ENCODE peak calls at places on chromosomes 12 and 14, in four cellular contexts. C is right cardiac atrium, H is IMR-90, O is GM12865. P is an unnamed sample.

GRCh38 chr14:88499225-88499624 is 55.6 kb downstream of the PTPN21 start:
- DNase-seq in O (no peak), C (no peak), H (no peak), P (no peak)

GRCh38 chr12:91422107-91422506 is 239.5 kb upstream of the DCN start:
- DNase-seq in O (no peak), C (no peak), H (no peak), P (no peak)

GRCh38 chr12:132952371-132953162 is 3.5 kb downstream of the ZNF605 start:
- DNase-seq in C (no peak), H (no peak), O (no peak), P (no peak)

GRCh38 chr12:110038741-110039084 is 9.6 kb downstream of the C12orf76 start:
- DNase-seq in C (no peak), H (no peak), O (no peak), P (no peak)

GRCh38 chr12:32134144-32134888 is 27.7 kb downstream of the BICD1 start:
- DNase-seq in O (peak), C (no peak), H (peak), P (peak)

GRCh38 chr14:21382886-21383847 is 652 bp downstream of the SUPT16H start:
- DNase-seq in H (peak), C (peak), O (peak), P (peak)

GRCh38 chr12:94046626-94047410 is 101.6 kb upstream of the PLXNC1 start:
- DNase-seq in O (peak), C (no peak), H (no peak), P (peak)

GRCh38 chr12:72323881-72324280 is 51.7 kb downstream of the TRHDE start:
- DNase-seq in C (no peak), H (peak), O (no peak), P (peak)

GRCh38 chr12:111444706-111445310 is 39.1 kb downstream of the SH2B3 start:
- DNase-seq in O (peak), C (peak), H (no peak), P (no peak)

DNA sequence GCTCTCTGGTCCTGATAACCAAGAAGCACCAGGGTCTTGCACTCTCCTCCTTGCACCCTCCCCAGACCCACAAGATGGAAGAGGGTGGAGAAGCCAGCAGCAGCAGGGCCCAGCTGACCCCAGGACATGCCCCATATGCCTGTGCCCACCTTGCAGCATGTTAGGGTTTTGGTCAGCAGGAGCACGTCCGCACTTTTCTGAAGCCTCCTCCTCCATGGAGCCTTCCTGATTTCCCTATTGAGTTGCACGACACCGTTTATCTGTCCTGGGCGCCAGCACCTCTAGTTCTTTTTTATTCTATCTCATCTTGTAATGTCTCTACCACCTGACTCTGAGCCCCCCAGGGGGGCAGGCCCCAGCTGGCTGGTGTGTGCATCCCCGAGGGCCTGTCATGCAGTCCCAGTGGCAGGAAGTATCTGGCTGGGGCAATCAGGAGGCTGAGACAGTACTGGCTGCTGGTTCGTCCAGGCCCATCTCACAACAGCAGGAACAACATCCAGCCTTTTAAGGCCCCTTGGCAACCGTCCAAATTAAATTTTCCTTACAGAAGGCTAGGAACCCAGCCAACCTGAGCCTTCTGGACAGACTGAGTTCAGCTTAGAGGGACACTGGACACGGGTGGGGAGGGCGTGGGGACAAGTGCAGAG is 39.6 kb downstream of the CCDC85C start:
- DNase-seq in C (peak), H (peak), O (no peak), P (peak)
- H3K4me3 ChIP-seq in C (no peak), H (no peak), O (no peak), P (no peak)

DNA sequence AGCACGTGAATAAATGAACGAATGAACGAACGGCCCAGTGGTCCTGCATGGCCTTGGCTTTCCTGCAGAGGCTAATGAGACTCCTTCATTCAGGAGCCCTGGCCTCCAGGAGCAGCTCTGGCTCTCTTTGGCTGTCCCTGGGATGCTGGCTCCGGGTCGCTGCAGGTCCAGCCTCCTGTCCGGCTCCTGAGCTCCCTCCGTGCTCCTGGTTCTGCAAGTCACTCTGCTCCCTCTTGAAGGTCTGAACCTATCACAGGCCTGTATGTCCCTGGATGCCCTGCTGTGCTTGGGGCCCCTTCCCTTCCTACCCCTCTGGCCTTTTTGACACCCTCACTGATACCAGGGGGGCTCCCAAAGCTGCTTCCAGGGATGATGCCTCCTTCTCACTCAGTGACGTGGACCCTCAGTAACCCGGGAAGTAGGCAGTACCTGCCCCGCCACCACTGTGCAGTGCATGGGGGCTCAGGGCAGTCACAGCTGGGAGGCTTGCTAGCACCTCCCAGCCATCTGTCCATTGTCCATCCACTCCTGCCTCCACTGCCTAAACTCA is 133.7 kb upstream of the C14orf180 start:
- DNase-seq in H (no peak), C (no peak), O (no peak), P (no peak)
- H3K4me3 ChIP-seq in H (no peak), C (no peak), O (no peak), P (no peak)

DNA sequence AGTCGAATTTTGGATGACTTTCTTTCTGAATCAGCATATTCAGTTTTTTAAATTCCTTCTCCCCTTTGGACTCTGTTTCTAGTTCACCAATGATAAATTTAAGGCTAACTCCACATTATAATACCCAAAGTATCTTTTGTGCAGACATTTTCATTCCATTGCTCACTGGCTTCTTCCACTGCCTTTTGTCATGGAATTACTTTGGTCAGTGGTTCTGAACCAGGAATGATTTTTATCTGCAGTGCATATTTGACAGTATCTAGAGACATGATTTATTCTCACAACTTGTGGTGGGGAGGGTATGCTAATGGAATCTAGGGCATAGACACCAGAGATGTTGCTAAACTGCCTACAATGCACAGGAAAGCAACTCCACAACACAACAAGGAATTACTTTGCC is 234.4 kb upstream of the PRKD1 start:
- DNase-seq in O (no peak), C (no peak), H (no peak), P (no peak)
- H3K4me3 ChIP-seq in O (no peak), C (no peak), H (no peak), P (no peak)

DNA sequence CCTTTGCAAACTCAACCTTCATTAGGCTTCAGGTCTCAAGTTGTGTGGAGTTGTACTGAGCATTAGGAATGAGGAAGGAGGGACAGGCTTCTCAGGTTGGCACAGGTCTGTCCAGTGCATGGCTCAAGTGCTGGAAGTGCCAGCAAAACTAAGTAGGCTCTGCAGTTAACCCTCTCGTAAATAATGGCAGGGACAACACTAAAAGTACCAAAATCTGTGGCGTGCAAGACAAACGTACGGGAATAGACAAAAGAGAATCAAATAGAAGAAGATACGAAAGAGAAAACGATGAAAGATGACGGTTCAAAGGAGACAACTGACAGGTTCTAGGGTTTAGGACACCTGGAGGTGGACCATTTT is 612 bp downstream of the TRAPPC6B start:
- DNase-seq in O (no peak), C (no peak), H (no peak), P (no peak)
- H3K4me3 ChIP-seq in O (peak), C (peak), H (peak), P (peak)

DNA sequence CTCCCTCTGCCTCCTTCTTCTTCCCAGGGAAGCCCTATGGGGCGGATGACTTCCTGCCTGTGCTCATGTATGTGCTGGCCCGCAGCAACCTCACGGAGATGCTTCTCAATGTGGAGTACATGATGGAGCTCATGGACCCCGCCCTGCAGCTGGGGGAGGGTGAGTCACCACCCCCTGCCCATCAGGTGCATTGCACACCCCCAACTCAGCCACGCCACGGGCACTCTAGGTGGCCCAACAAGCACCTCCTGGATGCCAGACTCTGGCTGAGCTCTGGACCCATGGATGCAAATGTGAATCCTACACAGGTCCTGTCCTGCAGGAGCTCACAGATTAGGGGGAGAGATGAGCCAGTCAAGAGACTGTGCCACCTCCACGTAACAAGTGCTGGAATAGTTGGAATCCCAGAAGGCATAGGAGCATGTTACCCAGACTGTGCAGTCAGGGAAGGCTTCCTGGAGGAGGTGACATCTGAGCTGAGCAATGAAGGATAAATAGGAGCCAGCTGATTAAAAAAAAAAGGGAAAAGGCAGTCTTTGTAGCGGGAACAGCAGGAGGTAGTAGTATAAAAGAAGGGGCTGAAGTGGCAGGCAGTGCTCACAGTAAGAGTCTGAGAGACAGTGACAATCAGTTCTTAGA is 71.9 kb downstream of the LGMN start:
- DNase-seq in O (peak), C (no peak), H (no peak), P (no peak)
- H3K4me3 ChIP-seq in O (peak), C (no peak), H (no peak), P (no peak)

GRCh38 chr12:15855646-15856045 is 26.5 kb upstream of the STRAP start:
- DNase-seq in H (peak), C (no peak), O (no peak), P (peak)
- H3K4me3 ChIP-seq in H (no peak), C (no peak), O (no peak), P (no peak)

P was measured in fibroblast of mammary gland.